ENCODE peak calls at places on chromosomes 4 and X, in five cellular contexts. One of them, this sample, is unnamed.

GRCh38 chr4:33054656-33055055 is 2334.5 kb downstream of the PCDH7 start:
- DNase-seq in choroid plexus epithelial cell: no peak
- DNase-seq in astrocyte of the cerebellum: no peak
- DNase-seq in OCI-LY7: no peak
- DNase-seq in cardiac fibroblast: no peak
- DNase-seq in this sample: no peak

GRCh38 chrX:154486052-154486395 is 391 bp downstream of the UBL4A start:
- DNase-seq in astrocyte of the cerebellum: no peak
- DNase-seq in cardiac fibroblast: peak
- DNase-seq in choroid plexus epithelial cell: no peak
- DNase-seq in OCI-LY7: peak
- DNase-seq in this sample: peak

GRCh38 chr4:141248029-141248428 is 27.3 kb downstream of the ZNF330 start:
- DNase-seq in OCI-LY7: no peak
- DNase-seq in cardiac fibroblast: peak
- DNase-seq in choroid plexus epithelial cell: peak
- DNase-seq in astrocyte of the cerebellum: no peak
- DNase-seq in this sample: no peak

GRCh38 chr4:126627255-126627654 is 1005.5 kb upstream of the INTU start:
- DNase-seq in astrocyte of the cerebellum: no peak
- DNase-seq in cardiac fibroblast: peak
- DNase-seq in choroid plexus epithelial cell: peak
- DNase-seq in OCI-LY7: no peak
- DNase-seq in this sample: peak

GRCh38 chr4:28973591-28974350 is 1746.4 kb upstream of the PCDH7 start:
- DNase-seq in astrocyte of the cerebellum: no peak
- DNase-seq in OCI-LY7: no peak
- DNase-seq in choroid plexus epithelial cell: peak
- DNase-seq in cardiac fibroblast: peak
- DNase-seq in this sample: no peak

GRCh38 chrX:17553961-17554482 is 179.0 kb downstream of the NHS start:
- DNase-seq in cardiac fibroblast: peak
- DNase-seq in choroid plexus epithelial cell: no peak
- DNase-seq in astrocyte of the cerebellum: no peak
- DNase-seq in OCI-LY7: no peak
- DNase-seq in this sample: no peak

GRCh38 chr4:121256346-121256745 is 92.2 kb upstream of the TNIP3 start:
- DNase-seq in OCI-LY7: no peak
- DNase-seq in choroid plexus epithelial cell: peak
- DNase-seq in cardiac fibroblast: peak
- DNase-seq in astrocyte of the cerebellum: peak
- DNase-seq in this sample: no peak

GRCh38 chrX:21194526-21194925 is 179.7 kb upstream of the CNKSR2 start:
- DNase-seq in astrocyte of the cerebellum: no peak
- DNase-seq in OCI-LY7: no peak
- DNase-seq in choroid plexus epithelial cell: no peak
- DNase-seq in cardiac fibroblast: no peak
- DNase-seq in this sample: no peak

GRCh38 chrX:31436424-31436823 is 364.6 kb upstream of the FTHL17 start:
- DNase-seq in OCI-LY7: no peak
- DNase-seq in astrocyte of the cerebellum: no peak
- DNase-seq in choroid plexus epithelial cell: no peak
- DNase-seq in cardiac fibroblast: no peak
- DNase-seq in this sample: no peak

GRCh38 chr4:146916479-146917076 is 29.1 kb downstream of the TTC29 start:
- DNase-seq in choroid plexus epithelial cell: peak
- DNase-seq in astrocyte of the cerebellum: peak
- DNase-seq in OCI-LY7: peak
- DNase-seq in cardiac fibroblast: peak
- DNase-seq in this sample: peak

GRCh38 chr4:122921971-122922876 is at the start of gene NUDT6:
- DNase-seq in astrocyte of the cerebellum: no peak
- DNase-seq in choroid plexus epithelial cell: peak
- DNase-seq in OCI-LY7: peak
- DNase-seq in cardiac fibroblast: peak
- DNase-seq in this sample: peak

GRCh38 chr4:55604996-55605395 is 13.0 kb upstream of the PDCL2 start:
- DNase-seq in OCI-LY7: no peak
- DNase-seq in choroid plexus epithelial cell: no peak
- DNase-seq in cardiac fibroblast: no peak
- DNase-seq in astrocyte of the cerebellum: no peak
- DNase-seq in this sample: no peak

GRCh38 chrX:13420545-13421183 is 100.8 kb upstream of the ATXN3L start:
- DNase-seq in choroid plexus epithelial cell: no peak
- DNase-seq in OCI-LY7: no peak
- DNase-seq in astrocyte of the cerebellum: no peak
- DNase-seq in cardiac fibroblast: peak
- DNase-seq in this sample: no peak

GRCh38 chrX:39650883-39651282 is 446.9 kb downstream of the BCOR start:
- DNase-seq in astrocyte of the cerebellum: no peak
- DNase-seq in cardiac fibroblast: no peak
- DNase-seq in OCI-LY7: no peak
- DNase-seq in choroid plexus epithelial cell: no peak
- DNase-seq in this sample: no peak

GRCh38 chr4:43411226-43411625 is 518.7 kb downstream of the GRXCR1 start:
- DNase-seq in OCI-LY7: no peak
- DNase-seq in astrocyte of the cerebellum: no peak
- DNase-seq in choroid plexus epithelial cell: peak
- DNase-seq in cardiac fibroblast: no peak
- DNase-seq in this sample: no peak

GRCh38 chrX:39492495-39493162 is 605.1 kb downstream of the BCOR start:
- DNase-seq in OCI-LY7: no peak
- DNase-seq in astrocyte of the cerebellum: no peak
- DNase-seq in cardiac fibroblast: no peak
- DNase-seq in choroid plexus epithelial cell: no peak
- DNase-seq in this sample: no peak

GRCh38 chrX:72274526-72274925 is 2.5 kb downstream of the RPS4X start:
- DNase-seq in choroid plexus epithelial cell: peak
- DNase-seq in cardiac fibroblast: no peak
- DNase-seq in astrocyte of the cerebellum: no peak
- DNase-seq in OCI-LY7: no peak
- DNase-seq in this sample: no peak

GRCh38 chr4:25158817-25159216 is 1.4 kb downstream of the SEPSECS start:
- DNase-seq in astrocyte of the cerebellum: no peak
- DNase-seq in OCI-LY7: no peak
- DNase-seq in choroid plexus epithelial cell: no peak
- DNase-seq in cardiac fibroblast: no peak
- DNase-seq in this sample: no peak

GRCh38 chrX:47247206-47247998 is 14.6 kb downstream of the USP11 start:
- DNase-seq in OCI-LY7: no peak
- DNase-seq in choroid plexus epithelial cell: peak
- DNase-seq in cardiac fibroblast: peak
- DNase-seq in astrocyte of the cerebellum: peak
- DNase-seq in this sample: peak

GRCh38 chr4:47744843-47745382 is 93.0 kb downstream of the CORIN start:
- DNase-seq in astrocyte of the cerebellum: no peak
- DNase-seq in OCI-LY7: no peak
- DNase-seq in cardiac fibroblast: no peak
- DNase-seq in choroid plexus epithelial cell: no peak
- DNase-seq in this sample: peak

GRCh38 chr4:46254788-46255187 is 130.9 kb upstream of the GABRG1 start:
- DNase-seq in OCI-LY7: no peak
- DNase-seq in cardiac fibroblast: no peak
- DNase-seq in choroid plexus epithelial cell: peak
- DNase-seq in astrocyte of the cerebellum: peak
- DNase-seq in this sample: no peak

GRCh38 chr4:4327652-4328121 is 37.6 kb downstream of the ZBTB49 start:
- DNase-seq in cardiac fibroblast: peak
- DNase-seq in choroid plexus epithelial cell: peak
- DNase-seq in OCI-LY7: no peak
- DNase-seq in astrocyte of the cerebellum: no peak
- DNase-seq in this sample: peak

DNA sequence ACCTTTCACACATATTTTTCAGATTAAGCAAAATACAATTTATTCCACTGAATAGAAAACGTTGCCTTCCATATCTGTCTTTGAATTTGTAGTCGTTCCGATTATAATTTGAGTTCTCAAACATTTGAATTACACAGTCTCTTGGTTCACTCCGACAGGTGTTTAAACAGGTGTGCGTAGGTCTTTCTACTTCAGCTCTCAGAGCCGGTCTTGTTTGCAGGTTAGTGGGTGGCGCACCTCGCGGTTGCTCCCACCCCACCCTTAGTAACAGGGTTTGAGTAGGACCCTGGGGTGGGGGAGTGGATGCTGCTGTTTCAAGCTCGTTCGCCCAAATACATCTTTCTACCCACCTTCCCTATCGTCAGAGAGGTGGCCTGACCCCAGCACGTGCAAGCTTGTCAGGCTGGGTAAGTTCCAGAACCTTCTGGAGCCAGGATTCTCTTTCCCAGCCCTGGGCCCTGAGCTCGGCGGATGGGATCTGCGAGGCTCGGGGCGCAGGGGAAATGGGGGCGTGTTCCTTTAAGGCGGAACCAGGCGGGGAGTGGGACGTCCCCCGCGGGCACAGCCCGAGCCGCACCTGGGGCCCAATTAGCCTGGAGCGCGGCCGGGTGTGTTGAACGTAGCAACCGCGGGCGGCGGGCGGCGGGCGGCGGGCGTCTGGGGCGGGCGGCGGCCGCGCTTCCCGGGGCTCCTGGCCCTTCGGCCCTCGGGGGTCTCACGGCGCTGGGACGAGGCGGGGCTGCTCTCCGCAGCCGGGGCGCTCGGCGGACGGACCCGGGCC is at the start of gene FAM149A:
- DNase-seq in astrocyte of the cerebellum: no peak
- DNase-seq in OCI-LY7: no peak
- DNase-seq in cardiac fibroblast: no peak
- DNase-seq in choroid plexus epithelial cell: no peak
- DNase-seq in this sample: no peak
- H3K4me3 ChIP-seq in astrocyte of the cerebellum: peak
- H3K4me3 ChIP-seq in OCI-LY7: no peak
- H3K4me3 ChIP-seq in cardiac fibroblast: peak
- H3K4me3 ChIP-seq in choroid plexus epithelial cell: peak
- H3K4me3 ChIP-seq in this sample: peak

GRCh38 chr4:169116270-169116901 is 106.3 kb upstream of the CBR4 start:
- DNase-seq in OCI-LY7: no peak
- DNase-seq in astrocyte of the cerebellum: no peak
- DNase-seq in choroid plexus epithelial cell: no peak
- DNase-seq in cardiac fibroblast: peak
- DNase-seq in this sample: no peak
- H3K4me3 ChIP-seq in OCI-LY7: no peak
- H3K4me3 ChIP-seq in astrocyte of the cerebellum: no peak
- H3K4me3 ChIP-seq in choroid plexus epithelial cell: no peak
- H3K4me3 ChIP-seq in cardiac fibroblast: no peak
- H3K4me3 ChIP-seq in this sample: no peak

GRCh38 chr4:94434505-94434904 is 17.2 kb upstream of the PDLIM5 start:
- DNase-seq in astrocyte of the cerebellum: no peak
- DNase-seq in OCI-LY7: no peak
- DNase-seq in choroid plexus epithelial cell: no peak
- DNase-seq in cardiac fibroblast: no peak
- DNase-seq in this sample: no peak

GRCh38 chr4:94430416-94430815 is 21.3 kb upstream of the PDLIM5 start:
- DNase-seq in cardiac fibroblast: no peak
- DNase-seq in OCI-LY7: no peak
- DNase-seq in choroid plexus epithelial cell: no peak
- DNase-seq in astrocyte of the cerebellum: no peak
- DNase-seq in this sample: no peak

GRCh38 chr4:94431388-94431787 is 20.4 kb upstream of the PDLIM5 start:
- DNase-seq in astrocyte of the cerebellum: no peak
- DNase-seq in OCI-LY7: no peak
- DNase-seq in choroid plexus epithelial cell: no peak
- DNase-seq in cardiac fibroblast: no peak
- DNase-seq in this sample: no peak

GRCh38 chr4:94426783-94427182 is 25.0 kb upstream of the PDLIM5 start:
- DNase-seq in choroid plexus epithelial cell: no peak
- DNase-seq in OCI-LY7: no peak
- DNase-seq in astrocyte of the cerebellum: no peak
- DNase-seq in cardiac fibroblast: no peak
- DNase-seq in this sample: no peak

GRCh38 chr4:94428884-94429283 is 22.9 kb upstream of the PDLIM5 start:
- DNase-seq in OCI-LY7: no peak
- DNase-seq in astrocyte of the cerebellum: no peak
- DNase-seq in choroid plexus epithelial cell: no peak
- DNase-seq in cardiac fibroblast: no peak
- DNase-seq in this sample: no peak
- H3K4me3 ChIP-seq in OCI-LY7: no peak
- H3K4me3 ChIP-seq in astrocyte of the cerebellum: no peak
- H3K4me3 ChIP-seq in choroid plexus epithelial cell: no peak
- H3K4me3 ChIP-seq in cardiac fibroblast: no peak
- H3K4me3 ChIP-seq in this sample: no peak

GRCh38 chr4:77800077-77800476 is 19.1 kb downstream of the CNOT6L start:
- DNase-seq in cardiac fibroblast: no peak
- DNase-seq in choroid plexus epithelial cell: no peak
- DNase-seq in OCI-LY7: no peak
- DNase-seq in astrocyte of the cerebellum: no peak
- DNase-seq in this sample: no peak
- H3K4me3 ChIP-seq in cardiac fibroblast: no peak
- H3K4me3 ChIP-seq in choroid plexus epithelial cell: no peak
- H3K4me3 ChIP-seq in OCI-LY7: no peak
- H3K4me3 ChIP-seq in astrocyte of the cerebellum: no peak
- H3K4me3 ChIP-seq in this sample: no peak

DNA sequence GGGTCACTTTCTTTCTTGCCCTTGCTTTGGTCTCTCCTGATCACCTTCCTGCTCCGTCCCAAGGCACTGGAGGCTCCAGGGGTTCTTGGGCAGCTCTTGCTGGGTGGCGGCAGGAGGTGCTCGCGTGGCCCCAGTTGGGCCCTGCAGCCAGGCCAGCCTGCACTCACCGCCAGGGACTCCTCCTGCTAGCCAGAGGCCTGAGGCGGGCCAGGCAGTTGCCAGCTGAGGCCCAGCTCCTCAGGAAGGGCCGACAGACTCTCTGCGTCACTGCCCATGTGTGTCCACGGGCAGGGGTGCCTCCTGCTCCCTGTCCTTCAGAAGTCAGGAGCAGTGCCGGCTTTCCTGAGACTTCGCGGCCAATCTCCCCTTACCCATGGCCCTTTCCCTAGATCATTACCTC is 9.3 kb downstream of the SUV39H1 start:
- DNase-seq in choroid plexus epithelial cell: no peak
- DNase-seq in OCI-LY7: no peak
- DNase-seq in astrocyte of the cerebellum: no peak
- DNase-seq in cardiac fibroblast: no peak
- DNase-seq in this sample: no peak
- H3K4me3 ChIP-seq in choroid plexus epithelial cell: no peak
- H3K4me3 ChIP-seq in OCI-LY7: no peak
- H3K4me3 ChIP-seq in astrocyte of the cerebellum: no peak
- H3K4me3 ChIP-seq in cardiac fibroblast: no peak
- H3K4me3 ChIP-seq in this sample: no peak

GRCh38 chr4:185005209-185005819 is 13.0 kb upstream of the HELT start:
- DNase-seq in OCI-LY7: peak
- DNase-seq in choroid plexus epithelial cell: peak
- DNase-seq in astrocyte of the cerebellum: peak
- DNase-seq in cardiac fibroblast: peak
- DNase-seq in this sample: peak

GRCh38 chr4:185002784-185003183 is 15.5 kb upstream of the HELT start:
- DNase-seq in astrocyte of the cerebellum: no peak
- DNase-seq in OCI-LY7: no peak
- DNase-seq in cardiac fibroblast: no peak
- DNase-seq in choroid plexus epithelial cell: no peak
- DNase-seq in this sample: no peak

GRCh38 chr4:185003596-185004351 is 14.5 kb upstream of the HELT start:
- DNase-seq in cardiac fibroblast: no peak
- DNase-seq in OCI-LY7: no peak
- DNase-seq in choroid plexus epithelial cell: no peak
- DNase-seq in astrocyte of the cerebellum: no peak
- DNase-seq in this sample: no peak

GRCh38 chr4:185004562-185005208 is 13.6 kb upstream of the HELT start:
- DNase-seq in OCI-LY7: no peak
- DNase-seq in cardiac fibroblast: no peak
- DNase-seq in choroid plexus epithelial cell: peak
- DNase-seq in astrocyte of the cerebellum: no peak
- DNase-seq in this sample: no peak
- H3K4me3 ChIP-seq in OCI-LY7: peak
- H3K4me3 ChIP-seq in cardiac fibroblast: peak
- H3K4me3 ChIP-seq in choroid plexus epithelial cell: peak
- H3K4me3 ChIP-seq in astrocyte of the cerebellum: peak
- H3K4me3 ChIP-seq in this sample: peak

This sample was measured in SK-N-SH.